ENCODE peak calls at places on chromosomes 5 and 9, in ten cellular contexts. T is thoracic aorta; R is HFF-Myc; I is CD8-positive, alpha-beta T cell; J is PC-9; N is cardiac muscle cell; D is PC-3; M is AG10803; G is GM23338; H is transverse colon. L is an unnamed sample.

GRCh38 chr5:108521841-108522506 is 140.1 kb upstream of the FBXL17 start:
- DNase-seq in N (peak), I (no peak), D (peak), M (peak), J (peak), H (no peak), T (no peak), R (peak), G (peak), L (no peak)

GRCh38 chr9:130694205-130694604 is 625 bp downstream of the EXOSC2 start:
- DNase-seq in N (no peak), I (no peak), D (no peak), G (no peak), M (no peak), T (no peak), J (no peak), H (no peak), R (no peak), L (no peak)

GRCh38 chr9:23229764-23230434 is 596.1 kb downstream of the ELAVL2 start:
- DNase-seq in J (no peak), R (no peak), N (no peak), T (no peak), H (no peak), G (peak), I (no peak), D (no peak), M (no peak), L (no peak)

GRCh38 chr9:77951369-77951768 is 80.2 kb downstream of the GNAQ start:
- DNase-seq in T (no peak), D (peak), I (no peak), R (no peak), N (no peak), M (no peak), J (no peak), G (no peak), H (no peak), L (no peak)

GRCh38 chr9:129752915-129753724 is at the start of gene PTGES:
- DNase-seq in J (peak), H (peak), M (peak), G (peak), R (peak), I (peak), N (peak), D (peak), T (no peak), L (peak)

GRCh38 chr5:60334281-60334713 is 365.7 kb downstream of the DEPDC1B start:
- DNase-seq in H (no peak), G (no peak), R (peak), D (peak), N (no peak), I (no peak), J (no peak), M (peak), T (no peak), L (no peak)

GRCh38 chr5:73417307-73418035 is 31.1 kb downstream of the FOXD1 start:
- DNase-seq in H (no peak), M (peak), D (no peak), I (no peak), N (no peak), J (no peak), R (no peak), T (no peak), G (no peak), L (no peak)

GRCh38 chr9:26459959-26460358 is 432.6 kb downstream of the CAAP1 start:
- DNase-seq in G (no peak), J (no peak), N (no peak), T (no peak), D (no peak), I (no peak), R (no peak), M (no peak), H (no peak), L (no peak)

GRCh38 chr5:113027431-113027830 is 50.8 kb downstream of the DCP2 start:
- DNase-seq in R (no peak), G (peak), M (no peak), N (no peak), H (no peak), T (no peak), I (no peak), D (no peak), J (no peak), L (no peak)

GRCh38 chr5:65892801-65893200 is 33.6 kb upstream of the ERBIN start:
- DNase-seq in G (no peak), R (no peak), J (no peak), D (no peak), H (no peak), I (no peak), M (no peak), T (no peak), N (no peak), L (no peak)

GRCh38 chr5:59296317-59297264 is 596.9 kb downstream of the PDE4D start:
- DNase-seq in R (no peak), N (no peak), D (peak), H (no peak), I (no peak), T (no peak), J (no peak), M (peak), G (no peak), L (no peak)

DNA sequence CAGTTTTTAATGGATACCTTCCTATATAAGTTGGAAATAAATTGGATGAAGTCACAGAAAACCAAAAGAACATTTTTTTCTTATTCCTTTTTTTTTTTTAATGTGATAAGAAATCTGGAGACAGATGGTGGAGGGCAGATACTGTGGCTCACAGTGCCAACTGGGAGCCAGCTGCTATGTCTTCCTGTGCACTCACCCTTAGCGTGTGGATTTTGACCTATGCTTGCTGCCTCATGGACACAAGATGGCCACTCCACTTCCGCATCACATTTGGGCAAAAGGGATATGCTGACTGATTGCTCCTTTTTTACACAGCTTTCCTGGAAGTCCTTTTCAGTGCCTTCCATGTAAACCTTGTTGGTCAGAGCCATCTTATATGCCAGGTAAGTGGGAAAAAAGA is 342.7 kb downstream of the MAN2A1 start:
- DNase-seq in H (no peak), N (no peak), T (no peak), I (no peak), R (no peak), J (no peak), M (no peak), D (no peak), G (no peak), L (no peak)
- H3K4me3 ChIP-seq in H (no peak), N (no peak), T (no peak), I (no peak), R (no peak), J (no peak), M (no peak), D (no peak), G (no peak), L (no peak)

DNA sequence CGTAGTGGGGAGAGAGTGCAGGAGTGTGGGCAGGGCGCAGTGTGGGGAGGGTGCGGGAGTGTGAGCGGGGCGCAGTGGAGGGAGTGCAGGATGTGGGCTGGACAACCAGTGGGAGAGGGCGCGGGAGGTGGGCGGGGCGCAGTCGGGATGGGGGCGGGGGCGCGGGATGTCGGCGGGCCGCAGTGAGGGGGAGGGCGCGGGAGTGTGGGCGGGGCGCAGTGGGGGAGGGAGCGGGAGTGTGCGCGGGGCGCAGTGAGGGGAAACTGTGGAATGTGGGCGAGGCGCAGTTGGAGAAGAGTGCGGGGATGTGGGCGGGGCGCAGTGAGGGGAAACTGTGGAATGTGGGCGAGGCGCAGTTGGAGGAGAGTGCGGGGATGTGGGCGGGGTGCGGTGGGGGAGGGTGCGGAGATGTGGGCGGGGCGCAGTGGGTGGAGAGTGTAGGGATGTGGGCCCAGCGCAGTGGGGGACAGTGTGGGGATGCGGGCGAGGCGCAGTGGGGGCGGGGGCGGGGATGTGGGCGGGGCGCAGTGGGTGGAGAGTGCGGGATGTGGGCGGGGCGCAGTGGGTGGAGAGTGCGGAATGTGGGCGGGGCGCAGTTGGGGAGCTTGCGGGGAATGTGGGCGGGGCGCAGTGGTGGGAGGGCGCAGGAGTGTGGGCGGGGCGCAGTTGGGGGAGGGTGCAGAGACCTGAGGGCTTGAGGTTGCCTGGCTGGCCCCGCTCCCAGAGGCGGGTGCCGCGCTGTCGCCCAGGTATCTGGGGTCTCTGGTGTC is at the start of gene NXNL2:
- DNase-seq in M (peak), I (no peak), D (peak), H (peak), R (no peak), G (peak), T (peak), N (peak), J (peak), L (peak)
- H3K4me3 ChIP-seq in M (peak), I (peak), D (peak), H (peak), R (peak), G (peak), T (peak), N (peak), J (peak), L (no peak)

GRCh38 chr5:14178671-14179211 is 35.6 kb downstream of the TRIO start:
- DNase-seq in M (peak), R (no peak), H (no peak), D (peak), G (peak), T (no peak), J (no peak), N (peak), I (no peak), L (no peak)

GRCh38 chr5:14178091-14178490 is 34.9 kb downstream of the TRIO start:
- DNase-seq in M (peak), R (no peak), G (no peak), J (no peak), D (no peak), N (no peak), T (no peak), H (no peak), I (no peak), L (no peak)

GRCh38 chr5:14179446-14179845 is 36.3 kb downstream of the TRIO start:
- DNase-seq in T (no peak), I (no peak), G (no peak), J (no peak), M (peak), N (no peak), D (no peak), R (no peak), H (no peak), L (peak)

GRCh38 chr5:14176888-14177287 is 33.7 kb downstream of the TRIO start:
- DNase-seq in I (no peak), J (no peak), T (no peak), M (no peak), N (no peak), D (no peak), R (no peak), G (no peak), H (no peak), L (no peak)

DNA sequence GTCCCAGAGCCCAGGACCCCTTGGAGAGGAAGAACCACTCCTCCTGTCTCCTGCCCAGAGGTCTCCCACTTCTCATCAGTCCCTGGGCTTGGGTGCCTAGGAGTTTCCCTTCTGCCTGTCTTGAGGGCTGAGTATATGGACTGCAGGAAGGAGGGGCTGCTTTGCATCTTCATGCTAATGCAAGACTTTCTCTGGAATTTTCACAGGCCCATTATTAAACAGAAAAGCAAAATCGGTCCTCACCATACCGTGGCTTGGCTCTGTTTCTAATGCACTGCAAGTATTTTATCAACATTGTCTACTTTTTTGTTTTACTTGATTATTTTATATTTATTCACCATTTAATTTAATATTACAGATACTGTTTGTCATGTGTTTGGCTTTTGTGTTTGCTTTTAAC is 34.5 kb downstream of the TRIO start:
- DNase-seq in I (no peak), D (no peak), N (no peak), G (no peak), R (no peak), H (no peak), M (peak), J (no peak), T (no peak), L (no peak)
- H3K4me3 ChIP-seq in I (no peak), D (peak), N (no peak), G (no peak), R (no peak), H (no peak), M (no peak), J (no peak), T (no peak), L (no peak)

DNA sequence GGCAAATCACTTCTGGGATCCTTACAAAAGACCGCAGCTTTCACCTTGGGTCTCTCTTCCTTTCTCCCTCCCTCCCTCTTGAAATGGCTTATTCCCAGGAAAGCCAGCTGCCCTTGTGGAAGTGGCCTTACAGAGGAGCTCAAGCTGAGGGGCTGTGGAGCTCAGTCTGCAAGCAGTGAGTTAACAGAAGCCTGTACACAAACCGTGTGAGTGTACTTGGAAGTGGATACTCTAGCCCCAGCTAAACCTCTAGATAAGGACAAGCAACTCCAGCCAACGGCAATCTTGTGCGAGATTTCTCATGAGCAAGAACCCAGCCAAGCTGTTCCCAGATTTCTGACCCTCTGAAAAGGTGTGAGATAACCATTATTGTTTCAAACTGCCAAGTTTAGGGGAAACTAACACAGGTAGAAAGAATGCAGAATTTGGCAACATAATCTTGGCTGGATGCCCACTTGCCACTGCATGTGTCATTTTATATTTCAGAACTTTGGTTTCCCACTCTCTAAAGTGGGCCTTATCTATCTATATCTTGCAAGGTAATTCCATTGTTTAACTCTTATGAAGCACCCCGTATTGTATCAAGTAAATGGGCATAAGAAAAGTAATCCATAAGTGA is 85.6 kb downstream of the CDH18 start:
- DNase-seq in G (peak), D (no peak), J (no peak), N (peak), H (no peak), M (no peak), T (no peak), I (no peak), R (no peak), L (no peak)
- H3K4me3 ChIP-seq in G (no peak), D (no peak), J (no peak), N (no peak), H (no peak), M (no peak), T (no peak), I (no peak), R (no peak), L (no peak)

DNA sequence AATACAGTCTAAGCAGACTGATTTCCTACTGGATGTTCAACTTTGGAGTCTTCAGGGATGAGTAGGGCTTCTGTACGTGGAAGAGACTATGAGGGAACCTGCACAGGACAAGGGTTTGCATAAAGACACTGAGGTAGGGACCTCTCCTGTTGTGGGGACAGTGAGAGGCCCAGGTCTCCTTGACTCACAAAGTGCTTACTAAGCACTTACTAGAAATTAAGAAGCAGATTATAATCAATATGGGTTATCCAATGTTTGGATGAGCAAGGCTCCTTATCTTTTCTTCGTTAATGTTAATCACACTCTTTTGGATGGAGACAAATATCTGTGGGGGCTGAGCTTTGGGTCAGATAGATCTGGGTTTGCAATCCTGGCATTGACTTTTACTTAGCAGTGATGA is 45.8 kb downstream of the PDCD1LG2 start:
- DNase-seq in N (no peak), T (no peak), H (no peak), R (no peak), J (no peak), D (no peak), M (no peak), I (no peak), G (no peak), L (no peak)
- H3K4me3 ChIP-seq in N (no peak), T (no peak), H (no peak), R (no peak), J (no peak), D (no peak), M (no peak), I (no peak), G (no peak), L (no peak)

GRCh38 chr9:135974220-135974573 is 13.0 kb upstream of the UBAC1 start:
- DNase-seq in I (no peak), J (no peak), T (no peak), G (no peak), N (no peak), M (no peak), D (no peak), R (no peak), H (no peak), L (no peak)
- H3K4me3 ChIP-seq in I (no peak), J (no peak), T (no peak), G (no peak), N (no peak), M (no peak), D (no peak), R (no peak), H (no peak), L (no peak)

L was measured in thyroid gland.